ENCODE peak calls at places on chromosomes 5 and 9, in six cellular contexts. I is PC-3, N is heart left ventricle, S is heart right ventricle, R is lung, W is GM23338. C is an unnamed sample.

GRCh38 chr9:23941051-23941450 is 115.0 kb upstream of the ELAVL2 start:
- DNase-seq in S (no peak), R (no peak), I (no peak), N (no peak), W (no peak), C (no peak)

GRCh38 chr5:147369742-147370374 is 135.0 kb downstream of the STK32A start:
- DNase-seq in W (peak; percentile 60), S (no peak), N (no peak), I (peak; percentile 41), R (no peak), C (no peak)

GRCh38 chr5:135891804-135892203 is 3.8 kb downstream of the IL9 start:
- DNase-seq in I (no peak), W (peak; percentile 80), R (no peak), N (no peak), S (no peak), C (no peak)

GRCh38 chr5:141211-141610 is 49.2 kb downstream of the PLEKHG4B start:
- DNase-seq in R (no peak), W (no peak), I (no peak), N (no peak), S (no peak), C (no peak)

GRCh38 chr5:95113489-95113888 is 171.4 kb downstream of the MCTP1 start:
- DNase-seq in S (no peak), W (peak; percentile 59), R (no peak), I (peak; percentile 9), N (no peak), C (no peak)

GRCh38 chr9:88236531-88237453 is 98.5 kb upstream of the SPATA31C2 start:
- DNase-seq in W (no peak), I (no peak), N (peak; percentile 23), S (peak; percentile 44), R (no peak), C (peak; percentile 63)

GRCh38 chr5:141814064-141814982 is 63.9 kb downstream of the PCDH1 start:
- DNase-seq in R (peak; percentile 54), I (peak; percentile 64), W (peak; percentile 85), N (peak; percentile 44), S (peak; percentile 55), C (no peak)

GRCh38 chr9:116589392-116590354 is 97.4 kb upstream of the TRIM32 start:
- DNase-seq in N (no peak), W (peak; percentile 94), I (peak; percentile 76), S (no peak), R (no peak), C (no peak)

GRCh38 chr5:86112249-86112648 is 505.5 kb upstream of the COX7C start:
- DNase-seq in S (no peak), I (no peak), W (no peak), R (no peak), N (no peak), C (no peak)

GRCh38 chr5:154486427-154486866 is 8.4 kb upstream of the HAND1 start:
- DNase-seq in N (no peak), R (no peak), W (peak; percentile 62), I (no peak), S (no peak), C (no peak)

GRCh38 chr9:87713278-87713989 is 12.5 kb upstream of the CTSL start:
- DNase-seq in R (peak; percentile 83), N (peak; percentile 82), I (peak; percentile 92), W (peak; percentile 27), S (peak; percentile 83), C (peak; percentile 75)

GRCh38 chr9:105187781-105188180 is 56.7 kb upstream of the SLC44A1 start:
- DNase-seq in R (no peak), S (no peak), W (no peak), N (no peak), I (peak; percentile 86), C (no peak)

GRCh38 chr5:78574731-78575161 is 73.8 kb downstream of the LHFPL2 start:
- DNase-seq in I (peak; percentile 62), S (no peak), N (no peak), W (no peak), R (no peak), C (no peak)

GRCh38 chr5:75756991-75757390 is 39.8 kb upstream of the POC5 start:
- DNase-seq in N (no peak), W (no peak), R (no peak), S (no peak), I (peak; percentile 4), C (no peak)

GRCh38 chr9:127162567-127163365 is 40.3 kb upstream of the ANGPTL2 start:
- DNase-seq in S (no peak), R (no peak), N (peak; percentile 5), W (no peak), I (no peak), C (no peak)

GRCh38 chr9:127161081-127161621 is 38.7 kb upstream of the ANGPTL2 start:
- DNase-seq in W (no peak), I (no peak), R (no peak), N (peak; percentile 2), S (no peak), C (peak; percentile 29)

GRCh38 chr9:127159949-127160610 is 37.6 kb upstream of the ANGPTL2 start:
- DNase-seq in W (no peak), R (no peak), N (peak; percentile 10), S (no peak), I (no peak), C (no peak)

GRCh38 chr9:127162046-127162445 is 39.6 kb upstream of the ANGPTL2 start:
- DNase-seq in R (no peak), I (peak; percentile 2), N (peak; percentile 4), W (no peak), S (no peak), C (no peak)

DNA sequence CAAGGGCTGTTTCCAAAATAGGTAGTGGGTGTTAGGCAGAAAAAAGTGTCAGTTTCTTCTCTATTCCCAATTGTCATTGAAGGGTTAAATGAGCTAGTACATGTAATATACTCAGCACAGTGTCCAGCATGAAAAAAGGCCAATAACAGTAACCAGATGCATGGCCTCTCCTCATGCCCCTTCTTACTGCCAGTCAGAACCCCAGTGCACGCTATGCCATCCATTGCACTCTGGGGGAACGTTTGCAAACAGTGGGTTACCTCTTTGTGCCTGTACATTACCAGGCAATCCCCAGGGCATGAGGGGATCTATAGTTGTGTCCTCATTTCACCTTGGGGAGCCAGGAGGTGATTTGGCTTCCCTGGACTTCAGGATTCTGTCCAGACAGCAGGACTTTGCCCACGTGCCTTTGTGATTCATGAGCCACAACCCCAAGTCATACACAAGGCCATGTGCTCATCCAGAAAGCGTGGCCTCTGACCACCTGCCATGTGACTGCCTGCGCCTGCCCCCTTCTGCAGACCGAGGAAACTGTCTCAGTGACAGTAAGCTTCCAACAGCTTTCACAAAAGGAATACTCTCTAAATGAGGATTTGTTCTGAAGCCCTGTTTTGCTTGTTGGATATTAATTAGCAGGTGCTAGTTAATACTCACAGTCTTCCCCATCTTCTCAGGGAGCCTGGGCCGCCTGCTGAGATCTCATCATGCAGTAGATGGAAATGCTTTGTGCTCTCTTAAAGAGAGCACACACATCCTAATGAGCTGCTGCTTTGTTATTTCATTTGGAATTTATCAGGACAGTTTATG is 36.8 kb upstream of the ANGPTL2 start:
- DNase-seq in N (peak; percentile 73), I (no peak), W (peak; percentile 70), R (no peak), S (peak; percentile 65), C (peak; percentile 84)
- TF ChIP-seq CTCF in N (no peak), I (no peak), W (peak; percentile 55), R (no peak), S (no peak), C (peak; percentile 51)

DNA sequence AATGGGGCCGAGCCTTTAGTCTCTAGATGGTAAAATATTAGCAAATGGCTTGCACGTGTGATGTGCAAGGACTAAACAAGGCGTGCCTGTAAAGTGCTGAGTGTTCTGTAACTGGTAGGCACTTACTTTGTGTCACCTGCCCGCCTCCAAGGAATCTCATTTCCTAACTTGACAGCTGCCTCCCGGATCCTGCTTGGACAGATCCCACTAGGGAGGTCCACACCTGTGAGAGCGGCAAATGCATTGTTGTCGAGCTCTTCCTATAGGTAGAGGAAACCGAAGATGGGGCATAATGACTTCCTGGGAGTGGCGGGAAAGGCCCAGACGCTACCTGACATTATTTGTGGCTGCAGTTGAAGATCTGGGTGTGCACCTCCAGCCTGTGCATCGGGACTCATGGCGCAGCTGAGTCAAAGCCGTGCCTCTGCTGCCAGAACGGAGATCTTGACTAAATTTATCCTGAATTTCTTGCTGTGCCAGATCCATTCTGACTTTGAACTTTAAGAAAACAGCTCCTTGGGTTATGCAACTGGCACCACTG is 79.7 kb downstream of the TENT4A start:
- DNase-seq in S (no peak), R (no peak), N (no peak), W (no peak), I (no peak), C (peak; percentile 58)
- H3K27ac ChIP-seq in S (no peak overlapping the region), R (no peak overlapping the region), N (no peak overlapping the region), W (no peak overlapping the region), I (no peak overlapping the region), C (peak overlapping the region; percentile 18)

DNA sequence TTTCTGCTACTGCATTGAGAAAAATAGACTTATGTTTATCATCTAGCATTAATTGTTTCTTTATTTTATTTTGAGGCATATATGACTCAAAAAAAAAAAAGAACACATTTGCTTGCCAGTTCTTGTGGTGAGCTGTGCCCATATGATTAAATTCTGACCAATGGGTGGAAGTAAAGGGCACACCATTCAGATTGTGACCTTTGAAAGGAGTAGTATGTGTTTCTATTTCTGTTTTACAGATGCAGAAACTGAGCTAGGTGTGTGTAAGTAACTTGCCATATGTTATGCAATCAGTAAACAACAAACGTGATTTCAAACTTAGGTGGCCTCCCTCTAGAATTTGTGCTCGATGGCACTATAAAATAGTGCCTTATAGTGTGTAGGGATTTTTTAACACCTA is 368.1 kb upstream of the EDIL3 start:
- DNase-seq in N (no peak), R (no peak), S (no peak), I (no peak), W (no peak), C (no peak)
- H3K4me3 ChIP-seq in N (no peak overlapping the region), R (no peak overlapping the region), S (no peak overlapping the region), I (no peak overlapping the region), W (no peak overlapping the region), C (no peak overlapping the region)

GRCh38 chr9:37517977-37518376 is 32.2 kb downstream of the POLR1E start:
- DNase-seq in I (no peak), S (no peak), R (no peak), W (no peak), N (no peak), C (no peak)
- TF ChIP-seq CTCF in I (no peak), S (no peak), R (no peak), W (no peak), N (no peak), C (no peak)

DNA sequence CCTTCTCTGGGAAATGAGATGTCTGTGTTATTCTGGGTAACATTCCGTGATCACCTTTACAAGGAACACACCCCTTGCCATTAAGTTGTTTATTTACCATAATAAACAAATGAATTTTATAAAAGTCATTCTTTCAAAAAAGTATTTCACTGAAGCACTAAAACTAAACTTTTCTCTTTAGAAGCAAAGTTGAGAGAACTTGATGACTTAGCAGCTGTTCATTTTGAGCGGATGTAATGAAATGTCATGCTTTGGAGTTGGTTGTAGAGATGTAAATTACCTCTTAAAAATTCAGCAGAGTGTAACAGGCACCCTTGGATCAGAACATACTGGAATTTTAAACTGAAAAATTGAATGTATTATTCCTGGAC is 617.3 kb downstream of the PDE4D start:
- DNase-seq in W (no peak), S (no peak), R (no peak), N (no peak), I (no peak), C (no peak)
- H3K27ac ChIP-seq in W (no peak overlapping the region), S (peak overlapping the region; percentile 81), R (peak overlapping the region; percentile 79), N (peak overlapping the region; percentile 55), I (no peak overlapping the region), C (peak overlapping the region; percentile 73)

C was measured in dorsolateral prefrontal cortex.